ENCODE peak calls at places on chromosomes 6 and 20, in five cellular contexts. X is MM.1S, K is mucosa of descending colon, D is psoas muscle, A is activated B cell treated with CpG ODN at 0.5 μM for 24 hours. Z is an unnamed sample.

GRCh38 chr6:21836772-21837460 is 243.4 kb downstream of the SOX4 start:
- DNase-seq in X (no peak), K (no peak), D (no peak), A (no peak), Z (no peak)

GRCh38 chr6:100484474-100484873 is 19.8 kb upstream of the SIM1 start:
- DNase-seq in X (peak), K (no peak), D (no peak), A (no peak), Z (no peak)

GRCh38 chr20:38152175-38153010 is 12.7 kb downstream of the TGM2 start:
- DNase-seq in X (no peak), K (peak), D (peak), A (peak), Z (no peak)

GRCh38 chr6:8686077-8686476 is 250.7 kb upstream of the SLC35B3 start:
- DNase-seq in X (no peak), K (no peak), D (no peak), A (no peak), Z (no peak)

GRCh38 chr6:167714166-167714565 is 112.5 kb upstream of the AFDN start:
- DNase-seq in X (no peak), K (no peak), D (no peak), A (no peak), Z (peak)

GRCh38 chr6:166554316-166554715 is 32.2 kb downstream of the RAMACL start:
- DNase-seq in X (no peak), K (no peak), D (no peak), A (no peak), Z (no peak)

GRCh38 chr20:11205769-11206362 is 532.1 kb upstream of the JAG1 start:
- DNase-seq in X (no peak), K (no peak), D (no peak), A (no peak), Z (no peak)

GRCh38 chr20:21189761-21190523 is 64.1 kb downstream of the KIZ start:
- DNase-seq in X (no peak), K (no peak), D (no peak), A (no peak), Z (no peak)

GRCh38 chr20:54476336-54476928 is 1.0 kb downstream of the DOK5 start:
- DNase-seq in X (no peak), K (no peak), D (no peak), A (no peak), Z (no peak)

GRCh38 chr6:30570760-30571084 is 520 bp upstream of the ABCF1 start:
- DNase-seq in X (no peak), K (no peak), D (no peak), A (no peak), Z (no peak)

GRCh38 chr6:25027221-25027916 is 91.6 kb upstream of the RIPOR2 start:
- DNase-seq in X (peak), K (peak), D (no peak), A (peak), Z (no peak)

GRCh38 chr6:31834704-31835375 is 7.3 kb downstream of the HSPA1B start:
- DNase-seq in X (peak), K (peak), D (peak), A (peak), Z (peak)

GRCh38 chr20:23666698-23667097 is 22.1 kb downstream of the CST4 start:
- DNase-seq in X (no peak), K (no peak), D (no peak), A (no peak), Z (no peak)

GRCh38 chr6:137777299-137778075 is 89.6 kb upstream of the TNFAIP3 start:
- DNase-seq in X (no peak), K (no peak), D (no peak), A (no peak), Z (no peak)

GRCh38 chr6:35736293-35736894 is 438 bp upstream of the ARMC12 start:
- DNase-seq in X (peak), K (peak), D (peak), A (peak), Z (peak)

GRCh38 chr6:169789944-169790927 is 38.8 kb downstream of the ERMARD start:
- DNase-seq in X (peak), K (peak), D (peak), A (peak), Z (peak)

GRCh38 chr6:147507162-147508072 is 1.1 kb upstream of the SAMD5 start:
- DNase-seq in X (no peak), K (peak), D (peak), A (no peak), Z (no peak)

GRCh38 chr6:137095651-137096238 is 51.0 kb upstream of the IL20RA start:
- DNase-seq in X (no peak), K (no peak), D (no peak), A (no peak), Z (no peak)

GRCh38 chr20:54456972-54457371 is 18.4 kb upstream of the DOK5 start:
- DNase-seq in X (no peak), K (no peak), D (no peak), A (no peak), Z (no peak)

GRCh38 chr20:59484228-59484627 is 120.1 kb upstream of the PHACTR3 start:
- DNase-seq in X (no peak), K (no peak), D (no peak), A (no peak), Z (no peak)

GRCh38 chr20:53074811-53075314 is 102.7 kb downstream of the TSHZ2 start:
- DNase-seq in X (no peak), K (no peak), D (no peak), A (no peak), Z (no peak)

GRCh38 chr20:57710841-57711240 is 1.0 kb upstream of the PMEPA1 start:
- DNase-seq in X (no peak), K (no peak), D (no peak), A (no peak), Z (no peak)

GRCh38 chr6:136873733-136874132 is 48.4 kb upstream of the SLC35D3 start:
- DNase-seq in X (no peak), K (no peak), D (no peak), A (no peak), Z (no peak)

GRCh38 chr20:17505664-17506517 is 25.3 kb downstream of the BFSP1 start:
- DNase-seq in X (no peak), K (peak), D (no peak), A (no peak), Z (no peak)

GRCh38 chr6:52049252-52050050 is 38.0 kb downstream of the PKHD1 start:
- DNase-seq in X (peak), K (no peak), D (no peak), A (no peak), Z (no peak)

GRCh38 chr6:125953502-125953875 is 3.1 kb upstream of the HINT3 start:
- DNase-seq in X (peak), K (peak), D (no peak), A (no peak), Z (no peak)

GRCh38 chr6:101605874-101606273 is 212.4 kb downstream of the GRIK2 start:
- DNase-seq in X (no peak), K (no peak), D (no peak), A (no peak), Z (no peak)

GRCh38 chr6:168225471-168225901 is 94.1 kb downstream of the DACT2 start:
- DNase-seq in X (no peak), K (no peak), D (no peak), A (no peak), Z (no peak)

GRCh38 chr20:43691928-43692524 is 25.1 kb downstream of the MYBL2 start:
- DNase-seq in X (peak), K (peak), D (no peak), A (peak), Z (no peak)

GRCh38 chr6:85641916-85642773 is 541 bp downstream of the SYNCRIP start:
- DNase-seq in X (peak), K (peak), D (peak), A (peak), Z (peak)

GRCh38 chr6:169589293-169589692 is 112.5 kb downstream of the WDR27 start:
- DNase-seq in X (no peak), K (peak), D (no peak), A (no peak), Z (no peak)

GRCh38 chr6:156780962-156781705 is 4.0 kb downstream of the ARID1B start:
- DNase-seq in X (no peak), K (no peak), D (no peak), A (no peak), Z (no peak)

GRCh38 chr6:152748843-152749242 is 1.8 kb upstream of the VIP start:
- DNase-seq in X (peak), K (no peak), D (no peak), A (no peak), Z (no peak)

GRCh38 chr6:11413112-11413687 is 124.3 kb upstream of the TMEM170B start:
- DNase-seq in X (no peak), K (no peak), D (no peak), A (no peak), Z (no peak)
- TF ChIP-seq CTCF in X (peak), K (no peak), D (no peak), A (no peak), Z (no peak)

GRCh38 chr6:3147914-3148757 is 9.2 kb downstream of the TUBB2A start:
- DNase-seq in X (no peak), K (no peak), D (no peak), A (no peak), Z (no peak)
- TF ChIP-seq CTCF in X (no peak), K (no peak), D (no peak), A (no peak), Z (peak)

DNA sequence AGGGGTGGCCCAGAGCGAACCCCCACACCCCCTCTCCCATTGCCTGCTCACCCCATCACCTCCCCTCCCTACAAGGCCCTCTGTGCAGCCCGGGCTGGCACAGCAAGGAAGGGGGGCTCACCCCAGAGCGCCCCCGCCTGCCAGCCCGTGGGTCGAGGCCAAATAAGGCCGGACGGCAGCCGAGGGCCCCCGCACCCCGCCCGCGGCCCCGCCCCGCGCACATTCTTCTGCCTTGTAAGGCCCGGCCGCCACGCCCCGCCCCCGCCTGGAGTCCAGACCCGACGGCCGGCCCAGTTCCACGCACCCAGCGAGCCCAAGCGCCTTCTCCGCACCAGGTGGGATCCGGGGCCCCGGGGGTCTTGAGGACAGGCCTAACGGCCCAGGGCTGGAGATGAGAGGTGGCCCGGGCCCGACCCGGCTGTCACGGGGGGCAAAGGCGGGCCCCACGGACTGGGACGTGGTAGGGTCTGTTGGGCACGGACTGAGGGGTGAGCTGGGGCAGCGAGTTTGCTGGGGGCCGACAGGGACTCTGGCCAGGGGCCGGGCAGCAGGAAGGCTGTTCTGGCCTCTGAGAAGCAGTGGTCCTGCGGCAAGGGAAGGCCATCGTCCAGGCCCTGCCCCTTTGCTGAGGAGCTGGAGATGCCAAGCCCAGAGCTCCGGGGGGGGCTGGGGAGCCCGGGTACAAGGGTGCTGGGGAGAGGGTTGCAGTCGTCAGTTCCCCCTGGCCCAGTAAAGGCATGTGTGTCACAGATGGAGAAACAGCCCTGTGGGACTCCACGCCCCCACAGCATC is at the start of gene MYL9:
- DNase-seq in X (no peak), K (peak), D (peak), A (peak), Z (no peak)
- TF ChIP-seq CTCF in X (no peak), K (no peak), D (no peak), A (no peak), Z (no peak)

GRCh38 chr6:118252474-118252873 is 295.6 kb upstream of the PLN start:
- DNase-seq in X (peak), K (no peak), D (no peak), A (no peak), Z (no peak)
- TF ChIP-seq CTCF in X (peak), K (no peak), D (no peak), A (no peak), Z (no peak)

DNA sequence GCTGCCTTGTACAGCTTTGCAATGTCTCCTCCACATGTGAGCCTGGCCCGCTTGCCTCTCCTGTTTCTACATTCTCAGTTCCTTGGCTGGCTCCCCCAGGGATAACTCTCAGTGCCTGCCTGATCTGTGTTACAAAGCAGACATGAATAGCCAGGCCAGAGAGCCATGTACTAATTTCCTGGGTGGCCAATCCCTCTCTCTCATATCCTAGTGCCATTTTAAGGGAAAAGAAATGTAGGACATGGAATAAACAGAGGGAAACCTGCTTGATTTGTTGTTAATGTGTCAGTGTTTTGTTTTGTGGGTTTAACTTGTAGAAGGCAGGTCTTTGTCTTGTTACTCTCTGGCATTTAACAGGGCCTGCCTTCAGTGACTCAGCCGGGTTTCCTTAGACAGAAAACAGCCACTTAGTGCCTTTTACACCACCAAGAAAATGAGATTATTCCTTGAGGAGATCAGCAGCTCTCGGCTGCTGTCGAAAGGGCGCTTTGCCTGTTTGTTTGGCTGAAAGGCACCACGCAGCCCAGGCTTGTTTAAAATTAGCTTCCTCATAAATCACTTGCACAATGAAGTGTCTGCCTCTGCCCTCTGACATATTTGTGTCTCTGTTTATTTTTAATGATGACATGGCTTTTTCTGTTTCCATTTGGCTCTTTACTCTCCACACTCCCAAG is 702.7 kb downstream of the MAFB start:
- DNase-seq in X (peak), K (no peak), D (peak), A (no peak), Z (no peak)
- TF ChIP-seq CTCF in X (no peak), K (no peak), D (no peak), A (no peak), Z (no peak)

Z was measured in type B pancreatic cell.